ENCODE peak calls at places on chromosomes 16 and 17, in five cellular contexts. O is NCI-H345; A is EL; U is GM10248; S is activated T-helper 2 cell treated with anti-CD3 and anti-CD28 coated beads, Interferon-gamma antibody, Interleukin-2, Interleukin-4, amounts not matched to agents 10 μg/mL and 5 μg/mL and 100 μg/mL, durations not matched to agents 14 hours and 24 hours and 36 hours. P is an unnamed sample.

GRCh38 chr16:21267298-21267697 is 10.8 kb downstream of the CRYM start:
- DNase-seq in S (no peak), U (no peak), O (no peak), A (no peak), P (no peak)

GRCh38 chr16:26648851-26649250 is 417.9 kb upstream of the C16orf82 start:
- DNase-seq in A (no peak), U (no peak), O (no peak), S (no peak), P (no peak)

GRCh38 chr16:64240586-64240985 is 881.3 kb downstream of the CDH11 start:
- DNase-seq in A (peak), S (no peak), O (no peak), U (no peak), P (no peak)

GRCh38 chr16:66935319-66936011 is at the start of gene CES2:
- DNase-seq in S (no peak), O (no peak), A (peak), U (no peak), P (no peak)

GRCh38 chr17:373616-374225 is 21.1 kb upstream of the RPH3AL start:
- DNase-seq in A (no peak), O (no peak), S (no peak), U (no peak), P (no peak)

GRCh38 chr17:4163951-4164350 is 21.0 kb downstream of the CYB5D2 start:
- DNase-seq in U (no peak), A (no peak), O (no peak), S (no peak), P (no peak)

GRCh38 chr17:44922136-44922535 is 6.8 kb upstream of the GFAP start:
- DNase-seq in A (no peak), U (no peak), O (no peak), S (no peak), P (no peak)

GRCh38 chr16:51876934-51877333 is 670.0 kb downstream of the TOX3 start:
- DNase-seq in A (no peak), S (no peak), U (no peak), O (no peak), P (no peak)

GRCh38 chr17:83109793-83110645 is 30.6 kb downstream of the METRNL start:
- DNase-seq in S (no peak), O (no peak), U (no peak), A (peak), P (no peak)

GRCh38 chr17:41404024-41404651 is 6.7 kb upstream of the KRT31 start:
- DNase-seq in O (no peak), S (no peak), A (peak), U (no peak), P (no peak)

GRCh38 chr17:48100591-48101011 is 677 bp downstream of the CBX1 start:
- DNase-seq in O (peak), S (no peak), A (peak), U (no peak), P (peak)

GRCh38 chr16:83725313-83725712 is 82.5 kb upstream of the HSBP1 start:
- DNase-seq in O (no peak), U (no peak), S (no peak), A (no peak), P (no peak)

GRCh38 chr17:67491678-67492019 is 114.6 kb downstream of the PITPNC1 start:
- DNase-seq in O (no peak), S (no peak), A (no peak), U (no peak), P (no peak)

GRCh38 chr16:1543085-1543896 is 9.8 kb downstream of the TMEM204 start:
- DNase-seq in U (peak), S (peak), O (no peak), A (peak), P (no peak)